ENCODE peak calls at places on chromosome 2, in six cellular contexts. One of them, this sample, is unnamed.

GRCh38 chr2:203790134-203790533 is 77.4 kb upstream of the CTLA4 start:
- DNase-seq in brain microvascular endothelial cell: no peak
- DNase-seq in activated naive CD4-positive, alpha-beta T cell treated with anti-CD3 and anti-CD28 coated beads for 36 hours: no peak
- DNase-seq in iris pigment epithelial cell: peak
- DNase-seq in stimulated activated CD8-positive, alpha-beta memory T cell treated with anti-CD3 and anti-CD28 coated beads, Interleukin-4, amount 100 ng/mL, for 24 hours: no peak
- DNase-seq in lung microvascular endothelial cell: peak
- DNase-seq in this sample: no peak

GRCh38 chr2:223549215-223549614 is 52.9 kb downstream of the SCG2 start:
- DNase-seq in brain microvascular endothelial cell: peak
- DNase-seq in iris pigment epithelial cell: peak
- DNase-seq in stimulated activated CD8-positive, alpha-beta memory T cell treated with anti-CD3 and anti-CD28 coated beads, Interleukin-4, amount 100 ng/mL, for 24 hours: no peak
- DNase-seq in lung microvascular endothelial cell: peak
- DNase-seq in activated naive CD4-positive, alpha-beta T cell treated with anti-CD3 and anti-CD28 coated beads for 36 hours: no peak
- DNase-seq in this sample: no peak

GRCh38 chr2:49801898-49802297 is 647.6 kb upstream of the FSHR start:
- DNase-seq in lung microvascular endothelial cell: no peak
- DNase-seq in brain microvascular endothelial cell: no peak
- DNase-seq in stimulated activated CD8-positive, alpha-beta memory T cell treated with anti-CD3 and anti-CD28 coated beads, Interleukin-4, amount 100 ng/mL, for 24 hours: no peak
- DNase-seq in activated naive CD4-positive, alpha-beta T cell treated with anti-CD3 and anti-CD28 coated beads for 36 hours: no peak
- DNase-seq in iris pigment epithelial cell: no peak
- DNase-seq in this sample: no peak

GRCh38 chr2:169799555-169799954 is 884 bp downstream of the SSB start:
- DNase-seq in iris pigment epithelial cell: peak
- DNase-seq in lung microvascular endothelial cell: peak
- DNase-seq in activated naive CD4-positive, alpha-beta T cell treated with anti-CD3 and anti-CD28 coated beads for 36 hours: peak
- DNase-seq in brain microvascular endothelial cell: no peak
- DNase-seq in stimulated activated CD8-positive, alpha-beta memory T cell treated with anti-CD3 and anti-CD28 coated beads, Interleukin-4, amount 100 ng/mL, for 24 hours: no peak
- DNase-seq in this sample: no peak

GRCh38 chr2:41496908-41497307 is 550.9 kb upstream of the PKDCC start:
- DNase-seq in lung microvascular endothelial cell: peak
- DNase-seq in activated naive CD4-positive, alpha-beta T cell treated with anti-CD3 and anti-CD28 coated beads for 36 hours: no peak
- DNase-seq in iris pigment epithelial cell: no peak
- DNase-seq in brain microvascular endothelial cell: no peak
- DNase-seq in stimulated activated CD8-positive, alpha-beta memory T cell treated with anti-CD3 and anti-CD28 coated beads, Interleukin-4, amount 100 ng/mL, for 24 hours: no peak
- DNase-seq in this sample: no peak

GRCh38 chr2:12501469-12502147 is 215.1 kb upstream of the TRIB2 start:
- DNase-seq in lung microvascular endothelial cell: peak
- DNase-seq in activated naive CD4-positive, alpha-beta T cell treated with anti-CD3 and anti-CD28 coated beads for 36 hours: peak
- DNase-seq in brain microvascular endothelial cell: no peak
- DNase-seq in iris pigment epithelial cell: no peak
- DNase-seq in stimulated activated CD8-positive, alpha-beta memory T cell treated with anti-CD3 and anti-CD28 coated beads, Interleukin-4, amount 100 ng/mL, for 24 hours: peak
- DNase-seq in this sample: peak

GRCh38 chr2:151162185-151162584 is 99.5 kb downstream of the RBM43 start:
- DNase-seq in brain microvascular endothelial cell: peak
- DNase-seq in activated naive CD4-positive, alpha-beta T cell treated with anti-CD3 and anti-CD28 coated beads for 36 hours: no peak
- DNase-seq in iris pigment epithelial cell: peak
- DNase-seq in stimulated activated CD8-positive, alpha-beta memory T cell treated with anti-CD3 and anti-CD28 coated beads, Interleukin-4, amount 100 ng/mL, for 24 hours: no peak
- DNase-seq in lung microvascular endothelial cell: no peak
- DNase-seq in this sample: no peak

GRCh38 chr2:120779781-120780283 is 44.2 kb downstream of the GLI2 start:
- DNase-seq in stimulated activated CD8-positive, alpha-beta memory T cell treated with anti-CD3 and anti-CD28 coated beads, Interleukin-4, amount 100 ng/mL, for 24 hours: no peak
- DNase-seq in lung microvascular endothelial cell: peak
- DNase-seq in activated naive CD4-positive, alpha-beta T cell treated with anti-CD3 and anti-CD28 coated beads for 36 hours: no peak
- DNase-seq in iris pigment epithelial cell: peak
- DNase-seq in brain microvascular endothelial cell: peak
- DNase-seq in this sample: no peak

GRCh38 chr2:15986068-15986560 is 45.8 kb downstream of the MYCN start:
- DNase-seq in stimulated activated CD8-positive, alpha-beta memory T cell treated with anti-CD3 and anti-CD28 coated beads, Interleukin-4, amount 100 ng/mL, for 24 hours: no peak
- DNase-seq in iris pigment epithelial cell: no peak
- DNase-seq in activated naive CD4-positive, alpha-beta T cell treated with anti-CD3 and anti-CD28 coated beads for 36 hours: no peak
- DNase-seq in lung microvascular endothelial cell: no peak
- DNase-seq in brain microvascular endothelial cell: no peak
- DNase-seq in this sample: no peak

GRCh38 chr2:165067958-165068612 is 112.8 kb upstream of the SLC38A11 start:
- DNase-seq in activated naive CD4-positive, alpha-beta T cell treated with anti-CD3 and anti-CD28 coated beads for 36 hours: no peak
- DNase-seq in lung microvascular endothelial cell: no peak
- DNase-seq in iris pigment epithelial cell: peak
- DNase-seq in stimulated activated CD8-positive, alpha-beta memory T cell treated with anti-CD3 and anti-CD28 coated beads, Interleukin-4, amount 100 ng/mL, for 24 hours: no peak
- DNase-seq in brain microvascular endothelial cell: peak
- DNase-seq in this sample: no peak

GRCh38 chr2:28128281-28128950 is 237.9 kb downstream of the BABAM2 start:
- DNase-seq in stimulated activated CD8-positive, alpha-beta memory T cell treated with anti-CD3 and anti-CD28 coated beads, Interleukin-4, amount 100 ng/mL, for 24 hours: no peak
- DNase-seq in lung microvascular endothelial cell: no peak
- DNase-seq in brain microvascular endothelial cell: no peak
- DNase-seq in activated naive CD4-positive, alpha-beta T cell treated with anti-CD3 and anti-CD28 coated beads for 36 hours: no peak
- DNase-seq in iris pigment epithelial cell: peak
- DNase-seq in this sample: no peak

GRCh38 chr2:127664065-127664894 is 11.1 kb downstream of the LIMS2 start:
- DNase-seq in iris pigment epithelial cell: no peak
- DNase-seq in brain microvascular endothelial cell: no peak
- DNase-seq in activated naive CD4-positive, alpha-beta T cell treated with anti-CD3 and anti-CD28 coated beads for 36 hours: no peak
- DNase-seq in stimulated activated CD8-positive, alpha-beta memory T cell treated with anti-CD3 and anti-CD28 coated beads, Interleukin-4, amount 100 ng/mL, for 24 hours: no peak
- DNase-seq in lung microvascular endothelial cell: peak
- DNase-seq in this sample: no peak

GRCh38 chr2:11213090-11213638 is 57.9 kb downstream of the SLC66A3 start:
- DNase-seq in lung microvascular endothelial cell: no peak
- DNase-seq in stimulated activated CD8-positive, alpha-beta memory T cell treated with anti-CD3 and anti-CD28 coated beads, Interleukin-4, amount 100 ng/mL, for 24 hours: no peak
- DNase-seq in brain microvascular endothelial cell: peak
- DNase-seq in iris pigment epithelial cell: peak
- DNase-seq in activated naive CD4-positive, alpha-beta T cell treated with anti-CD3 and anti-CD28 coated beads for 36 hours: no peak
- DNase-seq in this sample: no peak

GRCh38 chr2:136013962-136014361 is 28.5 kb upstream of the DARS1 start:
- DNase-seq in stimulated activated CD8-positive, alpha-beta memory T cell treated with anti-CD3 and anti-CD28 coated beads, Interleukin-4, amount 100 ng/mL, for 24 hours: no peak
- DNase-seq in lung microvascular endothelial cell: peak
- DNase-seq in iris pigment epithelial cell: no peak
- DNase-seq in brain microvascular endothelial cell: no peak
- DNase-seq in activated naive CD4-positive, alpha-beta T cell treated with anti-CD3 and anti-CD28 coated beads for 36 hours: no peak
- DNase-seq in this sample: no peak

GRCh38 chr2:1546023-1546591 is 132.8 kb downstream of the TPO start:
- DNase-seq in activated naive CD4-positive, alpha-beta T cell treated with anti-CD3 and anti-CD28 coated beads for 36 hours: peak
- DNase-seq in brain microvascular endothelial cell: peak
- DNase-seq in iris pigment epithelial cell: peak
- DNase-seq in lung microvascular endothelial cell: peak
- DNase-seq in stimulated activated CD8-positive, alpha-beta memory T cell treated with anti-CD3 and anti-CD28 coated beads, Interleukin-4, amount 100 ng/mL, for 24 hours: peak
- DNase-seq in this sample: no peak

GRCh38 chr2:160473508-160474318 is 19.9 kb downstream of the RBMS1 start:
- DNase-seq in iris pigment epithelial cell: no peak
- DNase-seq in brain microvascular endothelial cell: no peak
- DNase-seq in lung microvascular endothelial cell: peak
- DNase-seq in stimulated activated CD8-positive, alpha-beta memory T cell treated with anti-CD3 and anti-CD28 coated beads, Interleukin-4, amount 100 ng/mL, for 24 hours: no peak
- DNase-seq in activated naive CD4-positive, alpha-beta T cell treated with anti-CD3 and anti-CD28 coated beads for 36 hours: no peak
- DNase-seq in this sample: no peak

GRCh38 chr2:204177977-204178522 is 241.5 kb downstream of the ICOS start:
- DNase-seq in brain microvascular endothelial cell: peak
- DNase-seq in activated naive CD4-positive, alpha-beta T cell treated with anti-CD3 and anti-CD28 coated beads for 36 hours: peak
- DNase-seq in iris pigment epithelial cell: peak
- DNase-seq in lung microvascular endothelial cell: peak
- DNase-seq in stimulated activated CD8-positive, alpha-beta memory T cell treated with anti-CD3 and anti-CD28 coated beads, Interleukin-4, amount 100 ng/mL, for 24 hours: peak
- DNase-seq in this sample: no peak

GRCh38 chr2:15251753-15252152 is 309.4 kb downstream of the NBAS start:
- DNase-seq in iris pigment epithelial cell: no peak
- DNase-seq in brain microvascular endothelial cell: no peak
- DNase-seq in lung microvascular endothelial cell: no peak
- DNase-seq in stimulated activated CD8-positive, alpha-beta memory T cell treated with anti-CD3 and anti-CD28 coated beads, Interleukin-4, amount 100 ng/mL, for 24 hours: no peak
- DNase-seq in activated naive CD4-positive, alpha-beta T cell treated with anti-CD3 and anti-CD28 coated beads for 36 hours: no peak
- DNase-seq in this sample: no peak

GRCh38 chr2:38462121-38462634 is 85.1 kb upstream of the ATL2 start:
- DNase-seq in brain microvascular endothelial cell: peak
- DNase-seq in activated naive CD4-positive, alpha-beta T cell treated with anti-CD3 and anti-CD28 coated beads for 36 hours: peak
- DNase-seq in stimulated activated CD8-positive, alpha-beta memory T cell treated with anti-CD3 and anti-CD28 coated beads, Interleukin-4, amount 100 ng/mL, for 24 hours: peak
- DNase-seq in lung microvascular endothelial cell: peak
- DNase-seq in iris pigment epithelial cell: peak
- DNase-seq in this sample: no peak

GRCh38 chr2:187996630-187997029 is 295.0 kb upstream of the GULP1 start:
- DNase-seq in iris pigment epithelial cell: no peak
- DNase-seq in brain microvascular endothelial cell: no peak
- DNase-seq in stimulated activated CD8-positive, alpha-beta memory T cell treated with anti-CD3 and anti-CD28 coated beads, Interleukin-4, amount 100 ng/mL, for 24 hours: no peak
- DNase-seq in lung microvascular endothelial cell: no peak
- DNase-seq in activated naive CD4-positive, alpha-beta T cell treated with anti-CD3 and anti-CD28 coated beads for 36 hours: no peak
- DNase-seq in this sample: no peak

GRCh38 chr2:135603543-135603942 is 72.3 kb downstream of the R3HDM1 start:
- DNase-seq in activated naive CD4-positive, alpha-beta T cell treated with anti-CD3 and anti-CD28 coated beads for 36 hours: no peak
- DNase-seq in iris pigment epithelial cell: no peak
- DNase-seq in stimulated activated CD8-positive, alpha-beta memory T cell treated with anti-CD3 and anti-CD28 coated beads, Interleukin-4, amount 100 ng/mL, for 24 hours: no peak
- DNase-seq in lung microvascular endothelial cell: no peak
- DNase-seq in brain microvascular endothelial cell: no peak
- DNase-seq in this sample: no peak

GRCh38 chr2:227765788-227766187 is 20.1 kb downstream of the SCYGR8 start:
- DNase-seq in brain microvascular endothelial cell: no peak
- DNase-seq in activated naive CD4-positive, alpha-beta T cell treated with anti-CD3 and anti-CD28 coated beads for 36 hours: no peak
- DNase-seq in iris pigment epithelial cell: no peak
- DNase-seq in stimulated activated CD8-positive, alpha-beta memory T cell treated with anti-CD3 and anti-CD28 coated beads, Interleukin-4, amount 100 ng/mL, for 24 hours: no peak
- DNase-seq in lung microvascular endothelial cell: peak
- DNase-seq in this sample: no peak

GRCh38 chr2:74712223-74713053 is 58.4 kb downstream of the SEMA4F start:
- DNase-seq in lung microvascular endothelial cell: no peak
- DNase-seq in iris pigment epithelial cell: no peak
- DNase-seq in activated naive CD4-positive, alpha-beta T cell treated with anti-CD3 and anti-CD28 coated beads for 36 hours: no peak
- DNase-seq in brain microvascular endothelial cell: no peak
- DNase-seq in stimulated activated CD8-positive, alpha-beta memory T cell treated with anti-CD3 and anti-CD28 coated beads, Interleukin-4, amount 100 ng/mL, for 24 hours: no peak
- DNase-seq in this sample: no peak

GRCh38 chr2:186645999-186646398 is 47.9 kb upstream of the FAM171B start:
- DNase-seq in activated naive CD4-positive, alpha-beta T cell treated with anti-CD3 and anti-CD28 coated beads for 36 hours: no peak
- DNase-seq in brain microvascular endothelial cell: no peak
- DNase-seq in iris pigment epithelial cell: peak
- DNase-seq in stimulated activated CD8-positive, alpha-beta memory T cell treated with anti-CD3 and anti-CD28 coated beads, Interleukin-4, amount 100 ng/mL, for 24 hours: no peak
- DNase-seq in lung microvascular endothelial cell: no peak
- DNase-seq in this sample: no peak

GRCh38 chr2:31080361-31080760 is 57.9 kb downstream of the GALNT14 start:
- DNase-seq in lung microvascular endothelial cell: no peak
- DNase-seq in activated naive CD4-positive, alpha-beta T cell treated with anti-CD3 and anti-CD28 coated beads for 36 hours: no peak
- DNase-seq in iris pigment epithelial cell: no peak
- DNase-seq in stimulated activated CD8-positive, alpha-beta memory T cell treated with anti-CD3 and anti-CD28 coated beads, Interleukin-4, amount 100 ng/mL, for 24 hours: no peak
- DNase-seq in brain microvascular endothelial cell: no peak
- DNase-seq in this sample: no peak

GRCh38 chr2:233354971-233355574 is 779 bp downstream of the DGKD start:
- DNase-seq in activated naive CD4-positive, alpha-beta T cell treated with anti-CD3 and anti-CD28 coated beads for 36 hours: peak
- DNase-seq in iris pigment epithelial cell: peak
- DNase-seq in brain microvascular endothelial cell: no peak
- DNase-seq in lung microvascular endothelial cell: peak
- DNase-seq in stimulated activated CD8-positive, alpha-beta memory T cell treated with anti-CD3 and anti-CD28 coated beads, Interleukin-4, amount 100 ng/mL, for 24 hours: no peak
- DNase-seq in this sample: no peak

GRCh38 chr2:134461511-134461910 is 207.6 kb downstream of the MGAT5 start:
- DNase-seq in brain microvascular endothelial cell: peak
- DNase-seq in lung microvascular endothelial cell: no peak
- DNase-seq in stimulated activated CD8-positive, alpha-beta memory T cell treated with anti-CD3 and anti-CD28 coated beads, Interleukin-4, amount 100 ng/mL, for 24 hours: no peak
- DNase-seq in iris pigment epithelial cell: peak
- DNase-seq in activated naive CD4-positive, alpha-beta T cell treated with anti-CD3 and anti-CD28 coated beads for 36 hours: no peak
- DNase-seq in this sample: no peak

GRCh38 chr2:11787991-11788390 is 41.6 kb downstream of the LPIN1 start:
- DNase-seq in lung microvascular endothelial cell: no peak
- DNase-seq in stimulated activated CD8-positive, alpha-beta memory T cell treated with anti-CD3 and anti-CD28 coated beads, Interleukin-4, amount 100 ng/mL, for 24 hours: no peak
- DNase-seq in brain microvascular endothelial cell: no peak
- DNase-seq in iris pigment epithelial cell: no peak
- DNase-seq in activated naive CD4-positive, alpha-beta T cell treated with anti-CD3 and anti-CD28 coated beads for 36 hours: no peak
- DNase-seq in this sample: no peak

GRCh38 chr2:71478806-71479205 is 25.4 kb downstream of the DYSF start:
- DNase-seq in stimulated activated CD8-positive, alpha-beta memory T cell treated with anti-CD3 and anti-CD28 coated beads, Interleukin-4, amount 100 ng/mL, for 24 hours: no peak
- DNase-seq in brain microvascular endothelial cell: no peak
- DNase-seq in lung microvascular endothelial cell: no peak
- DNase-seq in activated naive CD4-positive, alpha-beta T cell treated with anti-CD3 and anti-CD28 coated beads for 36 hours: no peak
- DNase-seq in iris pigment epithelial cell: no peak
- DNase-seq in this sample: no peak

GRCh38 chr2:111250448-111251030 is 129.8 kb downstream of the BCL2L11 start:
- DNase-seq in lung microvascular endothelial cell: no peak
- DNase-seq in iris pigment epithelial cell: peak
- DNase-seq in activated naive CD4-positive, alpha-beta T cell treated with anti-CD3 and anti-CD28 coated beads for 36 hours: no peak
- DNase-seq in brain microvascular endothelial cell: no peak
- DNase-seq in stimulated activated CD8-positive, alpha-beta memory T cell treated with anti-CD3 and anti-CD28 coated beads, Interleukin-4, amount 100 ng/mL, for 24 hours: no peak
- DNase-seq in this sample: no peak

GRCh38 chr2:19457809-19458208 is 99.4 kb upstream of the OSR1 start:
- DNase-seq in stimulated activated CD8-positive, alpha-beta memory T cell treated with anti-CD3 and anti-CD28 coated beads, Interleukin-4, amount 100 ng/mL, for 24 hours: no peak
- DNase-seq in iris pigment epithelial cell: no peak
- DNase-seq in activated naive CD4-positive, alpha-beta T cell treated with anti-CD3 and anti-CD28 coated beads for 36 hours: no peak
- DNase-seq in brain microvascular endothelial cell: no peak
- DNase-seq in lung microvascular endothelial cell: no peak
- DNase-seq in this sample: no peak

GRCh38 chr2:129320288-129320687 is 659.2 kb upstream of the RAB6C start:
- DNase-seq in lung microvascular endothelial cell: no peak
- DNase-seq in stimulated activated CD8-positive, alpha-beta memory T cell treated with anti-CD3 and anti-CD28 coated beads, Interleukin-4, amount 100 ng/mL, for 24 hours: no peak
- DNase-seq in iris pigment epithelial cell: no peak
- DNase-seq in brain microvascular endothelial cell: no peak
- DNase-seq in activated naive CD4-positive, alpha-beta T cell treated with anti-CD3 and anti-CD28 coated beads for 36 hours: no peak
- DNase-seq in this sample: no peak

GRCh38 chr2:100246163-100247145 is 75.8 kb downstream of the LONRF2 start:
- DNase-seq in iris pigment epithelial cell: peak
- DNase-seq in stimulated activated CD8-positive, alpha-beta memory T cell treated with anti-CD3 and anti-CD28 coated beads, Interleukin-4, amount 100 ng/mL, for 24 hours: no peak
- DNase-seq in lung microvascular endothelial cell: peak
- DNase-seq in brain microvascular endothelial cell: no peak
- DNase-seq in activated naive CD4-positive, alpha-beta T cell treated with anti-CD3 and anti-CD28 coated beads for 36 hours: peak
- DNase-seq in this sample: peak

GRCh38 chr2:177329035-177329434 is 63.5 kb upstream of the AGPS start:
- DNase-seq in lung microvascular endothelial cell: no peak
- DNase-seq in activated naive CD4-positive, alpha-beta T cell treated with anti-CD3 and anti-CD28 coated beads for 36 hours: peak
- DNase-seq in stimulated activated CD8-positive, alpha-beta memory T cell treated with anti-CD3 and anti-CD28 coated beads, Interleukin-4, amount 100 ng/mL, for 24 hours: no peak
- DNase-seq in iris pigment epithelial cell: no peak
- DNase-seq in brain microvascular endothelial cell: no peak
- DNase-seq in this sample: no peak

GRCh38 chr2:85162746-85163301 is 29.6 kb downstream of the TCF7L1 start:
- DNase-seq in activated naive CD4-positive, alpha-beta T cell treated with anti-CD3 and anti-CD28 coated beads for 36 hours: no peak
- DNase-seq in stimulated activated CD8-positive, alpha-beta memory T cell treated with anti-CD3 and anti-CD28 coated beads, Interleukin-4, amount 100 ng/mL, for 24 hours: no peak
- DNase-seq in brain microvascular endothelial cell: peak
- DNase-seq in lung microvascular endothelial cell: peak
- DNase-seq in iris pigment epithelial cell: peak
- DNase-seq in this sample: no peak

This sample was measured in CD14-positive monocyte.